ENCODE peak calls at places on chromosomes 11 and 22, in six cellular contexts. T is A549, I is uterus, Q is breast epithelium, B is tibial nerve, X is lower leg skin. J is an unnamed sample.

GRCh38 chr11:122748968-122749687 is 89.2 kb upstream of the CRTAM start:
- DNase-seq in I (no peak), X (no peak), Q (no peak), B (peak), T (no peak), J (no peak)

GRCh38 chr11:85809881-85810280 is 1.1 kb downstream of the SYTL2 start:
- DNase-seq in X (no peak), I (no peak), B (no peak), T (peak), Q (no peak), J (no peak)

GRCh38 chr22:20533095-20533878 is 25.9 kb downstream of the MED15 start:
- DNase-seq in B (no peak), X (no peak), Q (no peak), T (no peak), I (no peak), J (no peak)

GRCh38 chr11:103927535-103927934 is 108.9 kb upstream of the DDI1 start:
- DNase-seq in T (peak), Q (no peak), I (no peak), B (no peak), X (no peak), J (no peak)

GRCh38 chr11:65445604-65446445 is 23.2 kb downstream of the NEAT1 start:
- DNase-seq in T (no peak), B (no peak), X (peak), Q (no peak), I (peak), J (no peak)

GRCh38 chr22:46694423-46695170 is 43.5 kb downstream of the CERK start:
- DNase-seq in X (no peak), Q (no peak), T (no peak), I (no peak), B (no peak), J (no peak)

GRCh38 chr22:36291831-36292740 is 39.2 kb downstream of the APOL1 start:
- DNase-seq in Q (no peak), T (no peak), I (no peak), B (no peak), X (no peak), J (no peak)

GRCh38 chr11:11038339-11039248 is 180.7 kb upstream of the ZBED5 start:
- DNase-seq in T (no peak), Q (no peak), I (no peak), B (no peak), X (no peak), J (peak)

GRCh38 chr11:95092549-95093324 is 3.1 kb downstream of the ENDOD1 start:
- DNase-seq in X (no peak), T (peak), I (no peak), B (no peak), Q (no peak), J (no peak)

GRCh38 chr11:2122907-2123627 is 16.1 kb downstream of the IGF2 start:
- DNase-seq in T (no peak), I (no peak), B (no peak), Q (no peak), X (no peak), J (no peak)

GRCh38 chr22:17972385-17973181 is 51.8 kb downstream of the MICAL3 start:
- DNase-seq in X (no peak), Q (no peak), B (no peak), T (peak), I (no peak), J (no peak)

GRCh38 chr11:118607401-118608267 is at the start of gene PHLDB1:
- DNase-seq in Q (no peak), B (peak), I (peak), X (peak), T (peak), J (peak)
- TF ChIP-seq POLR2A in Q (no peak), B (peak), I (peak), X (no peak), T (peak), J (no peak)

GRCh38 chr11:69013009-69013951 is at the start of gene MRGPRF:
- DNase-seq in I (peak), Q (peak), X (peak), B (peak), T (peak), J (no peak)
- TF ChIP-seq POLR2A in I (peak), Q (no peak), X (no peak), B (no peak), T (no peak), J (peak)

DNA sequence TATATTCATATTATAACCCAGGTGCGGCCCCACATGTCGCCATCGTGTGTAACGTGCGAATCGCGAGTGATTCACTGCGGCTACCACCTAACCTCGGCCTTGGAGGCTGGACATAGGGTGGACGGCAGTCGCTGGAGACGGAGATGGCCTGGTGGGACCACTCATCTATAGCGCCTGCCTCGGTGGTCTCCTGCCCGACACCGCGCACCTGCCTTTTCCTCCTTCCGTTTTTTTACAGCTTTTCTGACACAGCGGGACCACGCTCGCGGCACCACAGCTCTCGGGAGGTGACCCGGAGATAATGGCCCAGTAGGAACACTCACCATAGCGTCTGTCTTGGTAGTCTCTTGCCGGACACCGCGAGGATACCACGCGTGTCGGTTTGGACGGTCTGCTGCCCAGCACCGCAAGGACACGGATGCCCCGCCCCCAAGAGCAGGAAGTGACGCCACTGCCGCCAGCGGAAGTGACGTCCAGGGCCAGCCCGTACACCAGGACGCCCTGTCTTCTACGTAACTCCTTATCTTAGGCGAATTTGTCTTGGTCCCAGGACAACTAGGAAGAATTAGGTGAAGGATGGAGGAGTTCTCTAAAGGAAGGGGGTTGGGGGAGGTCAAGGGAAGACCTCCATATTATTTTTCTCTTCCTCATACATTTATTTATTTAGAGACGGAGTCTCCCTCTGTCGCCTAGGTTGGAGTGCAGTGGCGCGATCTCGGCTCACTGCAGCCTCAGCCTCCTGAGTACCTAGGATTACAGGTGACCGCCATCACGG is 6.4 kb downstream of the SNU13 start:
- DNase-seq in X (peak), B (peak), T (no peak), I (peak), Q (peak), J (peak)
- TF ChIP-seq POLR2A in X (peak), B (peak), T (no peak), I (peak), Q (peak), J (peak)

GRCh38 chr11:97069160-97069559 is 679.3 kb downstream of the JRKL start:
- DNase-seq in B (no peak), X (no peak), I (no peak), T (no peak), Q (no peak), J (no peak)

GRCh38 chr11:97072420-97072819 is 682.6 kb downstream of the JRKL start:
- DNase-seq in T (no peak), X (no peak), Q (no peak), B (no peak), I (no peak), J (no peak)
- TF ChIP-seq POLR2A in T (no peak), X (no peak), Q (no peak), B (no peak), I (no peak), J (no peak)

DNA sequence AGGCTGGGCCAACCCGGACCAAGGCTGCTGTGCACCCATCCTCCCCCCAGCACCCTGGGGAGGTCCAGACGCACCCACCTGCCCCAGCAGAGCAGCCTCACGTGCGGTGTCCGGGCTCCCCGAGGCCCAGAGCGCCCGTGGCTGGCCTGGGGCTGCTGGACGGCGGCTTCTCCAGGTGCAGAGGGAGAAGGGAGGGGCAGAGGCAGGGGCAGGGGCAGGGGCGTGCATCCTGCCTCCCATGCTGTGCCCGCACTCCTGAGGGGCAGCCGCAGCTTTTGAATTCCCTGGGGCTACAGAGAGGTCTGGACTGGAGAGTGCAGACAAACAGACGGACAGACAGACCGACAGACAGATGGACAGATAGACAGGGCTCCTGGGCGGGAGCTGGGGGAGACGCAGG is 83.6 kb upstream of the PRR5 start:
- DNase-seq in Q (no peak), B (no peak), X (no peak), T (no peak), I (no peak), J (no peak)
- TF ChIP-seq POLR2A in Q (no peak), B (no peak), X (no peak), T (no peak), I (no peak), J (no peak)

DNA sequence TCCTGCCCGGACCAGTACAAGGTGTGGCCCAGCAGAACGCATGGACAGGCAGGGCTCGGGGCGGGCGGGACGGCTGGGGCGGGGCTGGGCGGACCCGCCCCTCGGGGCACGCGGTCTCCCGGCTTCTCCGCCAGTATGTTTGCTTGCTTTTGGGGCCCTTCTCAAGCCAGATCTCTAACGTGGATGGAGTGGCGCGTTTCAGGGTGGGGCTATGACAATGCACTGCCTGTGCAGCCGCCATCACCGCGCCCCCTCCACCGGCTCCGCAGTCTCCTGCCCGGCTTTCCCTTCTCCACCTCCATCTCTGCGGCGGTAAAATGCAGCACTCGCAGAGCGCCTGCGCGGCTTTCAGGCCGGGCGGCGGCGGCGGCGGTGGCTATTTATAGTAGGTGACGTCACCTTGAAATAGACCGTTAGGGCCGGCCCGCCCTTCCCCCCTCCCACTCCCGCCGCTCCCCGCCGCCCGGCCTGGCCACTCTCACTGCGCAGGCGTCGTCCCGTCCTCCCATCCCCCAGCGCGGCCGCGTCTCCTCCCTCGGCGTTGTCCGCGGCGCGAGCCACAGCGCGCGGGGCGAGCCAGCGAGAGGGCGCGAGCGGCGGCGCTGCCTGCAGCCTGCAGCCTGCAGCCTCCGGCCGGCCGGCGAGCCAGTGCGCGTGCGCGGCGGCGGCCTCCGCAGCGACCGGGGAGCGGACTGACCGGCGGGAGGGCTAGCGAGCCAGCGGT is at the start of gene YWHAH:
- DNase-seq in B (peak), T (peak), X (peak), Q (peak), I (peak), J (peak)
- TF ChIP-seq POLR2A in B (peak), T (peak), X (peak), Q (no peak), I (peak), J (peak)

J was measured in prostate gland.